ENCODE peak calls at places on chromosomes 5 and 9, in ten cellular contexts. J, A, Z, E, X, O, F, N, Q and H are unnamed samples.

GRCh38 chr5:154084255-154084654 is 45.5 kb downstream of the MFAP3 start:
- DNase-seq in O (no peak), Q (no peak), N (no peak), Z (no peak), X (peak), E (no peak), A (no peak), J (no peak), F (no peak), H (no peak)

GRCh38 chr9:20396509-20396908 is 225.8 kb downstream of the MLLT3 start:
- DNase-seq in A (no peak), J (no peak), O (no peak), X (no peak), F (no peak), E (no peak), Q (no peak), N (no peak), Z (no peak), H (no peak)

GRCh38 chr9:8859416-8859815 is 1059.8 kb upstream of the DMAC1 start:
- DNase-seq in A (no peak), J (no peak), Z (no peak), F (no peak), O (no peak), E (no peak), Q (no peak), X (peak), N (no peak), H (no peak)

GRCh38 chr5:157523976-157524375 is 51.6 kb downstream of the ADAM19 start:
- DNase-seq in F (no peak), X (no peak), Z (no peak), E (no peak), N (no peak), J (no peak), O (no peak), A (no peak), Q (no peak), H (no peak)

GRCh38 chr9:129281506-129282145 is 103.6 kb upstream of the IER5L start:
- DNase-seq in J (no peak), Q (peak), X (no peak), A (no peak), F (no peak), Z (no peak), N (no peak), E (no peak), O (no peak), H (no peak)

GRCh38 chr9:38391278-38392118 is 1.0 kb upstream of the ALDH1B1 start:
- DNase-seq in Z (no peak), J (no peak), O (no peak), X (no peak), Q (no peak), E (no peak), F (no peak), N (no peak), A (no peak), H (no peak)

GRCh38 chr5:135476615-135477493 is 24.7 kb upstream of the TIFAB start:
- DNase-seq in F (no peak), O (no peak), X (peak), Q (no peak), Z (no peak), J (no peak), E (no peak), N (no peak), A (no peak), H (no peak)

GRCh38 chr5:52661903-52662302 is 125.8 kb upstream of the ITGA1 start:
- DNase-seq in J (no peak), E (no peak), A (no peak), Z (no peak), Q (no peak), F (no peak), N (peak), O (no peak), X (no peak), H (no peak)

GRCh38 chr5:180119031-180119885 is 47.7 kb upstream of the RNF130 start:
- DNase-seq in J (no peak), E (no peak), X (no peak), N (no peak), Q (no peak), Z (no peak), F (no peak), A (no peak), O (no peak), H (no peak)

GRCh38 chr9:127504887-127505251 is 53.6 kb downstream of the LRSAM1 start:
- DNase-seq in X (no peak), F (no peak), J (no peak), O (no peak), N (no peak), Z (no peak), A (no peak), E (no peak), Q (no peak), H (no peak)

GRCh38 chr5:149268928-149269557 is 2.6 kb upstream of the AFAP1L1 start:
- DNase-seq in E (peak), N (peak), X (peak), A (no peak), O (peak), F (peak), Z (peak), J (peak), Q (no peak), H (peak)

GRCh38 chr5:17492770-17493169 is 5.3 kb upstream of the TAF11L2 start:
- DNase-seq in Z (no peak), N (no peak), A (no peak), Q (no peak), E (no peak), X (no peak), J (no peak), F (no peak), O (no peak), H (no peak)

GRCh38 chr5:31157719-31158118 is 35.8 kb upstream of the CDH6 start:
- DNase-seq in Q (no peak), A (no peak), E (no peak), N (no peak), F (no peak), X (peak), J (no peak), O (no peak), Z (no peak), H (no peak)